ENCODE peak calls at places on chromosomes 1 and 21, in four cellular contexts. L is GM23248, R is neural progenitor cell, Q is fibroblast of lung. A is an unnamed sample.

GRCh38 chr1:184160236-184160635 is 108.7 kb downstream of the TSEN15 start:
- DNase-seq in L (peak), R (no peak), Q (peak), A (no peak)

GRCh38 chr1:228308628-228309547 is 97.7 kb downstream of the TRIM11 start:
- DNase-seq in L (no peak), R (no peak), Q (no peak), A (no peak)

GRCh38 chr21:32626633-32627196 is 14.5 kb upstream of the CFAP298 start:
- DNase-seq in L (peak), R (no peak), Q (peak), A (no peak)

GRCh38 chr21:17981060-17981459 is 161.9 kb upstream of the C21orf91 start:
- DNase-seq in L (no peak), R (no peak), Q (no peak), A (no peak)

GRCh38 chr1:232014941-232015340 is 388.4 kb downstream of the DISC1 start:
- DNase-seq in L (no peak), R (no peak), Q (no peak), A (no peak)

GRCh38 chr21:34734696-34735095 is 65.9 kb downstream of the CLIC6 start:
- DNase-seq in L (peak), R (no peak), Q (no peak), A (no peak)

GRCh38 chr1:183694035-183694434 is 40.9 kb upstream of the APOBEC4 start:
- DNase-seq in L (no peak), R (no peak), Q (no peak), A (no peak)

GRCh38 chr1:10415211-10415930 is 14.9 kb upstream of the CENPS start:
- DNase-seq in L (peak), R (no peak), Q (peak), A (no peak)

GRCh38 chr1:2611034-2611501 is 21.7 kb downstream of the MMEL1 start:
- DNase-seq in L (peak), R (peak), Q (peak), A (no peak)

GRCh38 chr1:234848972-234849641 is 239.1 kb upstream of the IRF2BP2 start:
- DNase-seq in L (peak), R (no peak), Q (peak), A (no peak)

GRCh38 chr1:65014321-65014720 is 48.0 kb upstream of the JAK1 start:
- DNase-seq in L (no peak), R (no peak), Q (no peak), A (no peak)

GRCh38 chr1:218582646-218583045 is 237.5 kb downstream of the TGFB2 start:
- DNase-seq in L (peak), R (no peak), Q (no peak), A (no peak)

GRCh38 chr1:14435368-14436023 is 163.0 kb upstream of the KAZN start:
- DNase-seq in L (no peak), R (peak), Q (no peak), A (no peak)

GRCh38 chr1:236468625-236469024 is 55.2 kb upstream of the LGALS8 start:
- DNase-seq in L (no peak), R (no peak), Q (no peak), A (no peak)

GRCh38 chr1:66598670-66599069 is 64.7 kb downstream of the SGIP1 start:
- DNase-seq in L (peak), R (no peak), Q (peak), A (no peak)

GRCh38 chr1:21941370-21941769 is 4.3 kb upstream of the HSPG2 start:
- DNase-seq in L (no peak), R (no peak), Q (no peak), A (no peak)

GRCh38 chr1:33042836-33043235 is 6.2 kb upstream of the AK2 start:
- DNase-seq in L (no peak), R (no peak), Q (no peak), A (no peak)

GRCh38 chr21:41953831-41954653 is at the start of gene C2CD2:
- DNase-seq in L (peak), R (peak), Q (peak), A (peak)

GRCh38 chr1:206672844-206673758 is 11.6 kb upstream of the MAPKAPK2 start:
- DNase-seq in L (no peak), R (no peak), Q (peak), A (no peak)

GRCh38 chr1:185720633-185721272 is 13.4 kb upstream of the HMCN1 start:
- DNase-seq in L (peak), R (peak), Q (peak), A (no peak)

GRCh38 chr21:31612889-31613785 is 46.4 kb upstream of the SOD1 start:
- DNase-seq in L (peak), R (peak), Q (no peak), A (no peak)
- H2AFZ ChIP-seq in L (no peak), R (no peak), Q (no peak), A (no peak)

DNA sequence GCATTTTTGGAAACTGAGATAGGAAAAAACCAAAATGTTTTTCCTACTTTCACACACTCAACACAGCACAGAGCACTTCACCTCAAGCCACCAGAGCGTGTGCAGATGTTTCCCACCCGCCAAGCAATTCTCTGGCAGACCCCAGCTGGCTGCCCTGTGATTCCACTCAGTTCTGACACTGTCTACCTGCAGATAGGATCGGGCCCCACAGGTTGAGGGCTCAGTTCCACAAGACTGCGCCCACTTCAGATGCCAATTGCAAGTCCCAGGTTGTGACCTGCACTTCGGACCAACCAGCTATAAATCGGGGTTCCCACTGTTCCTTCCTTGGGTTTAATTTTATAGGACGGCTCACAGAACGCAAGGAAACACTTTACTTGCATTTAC is 9.9 kb downstream of the KIAA1614 start:
- DNase-seq in L (no peak), R (no peak), Q (no peak), A (no peak)
- H3K9ac ChIP-seq in L (no peak), R (no peak), Q (no peak), A (no peak)

GRCh38 chr1:3688836-3689750 is 36.8 kb downstream of the TP73 start:
- DNase-seq in L (peak), R (no peak), Q (no peak), A (no peak)
- H2AFZ ChIP-seq in L (no peak), R (no peak), Q (no peak), A (no peak)

GRCh38 chr1:101161619-101162018 is 75.2 kb upstream of the S1PR1 start:
- DNase-seq in L (no peak), R (no peak), Q (no peak), A (no peak)
- H3K9ac ChIP-seq in L (no peak), R (no peak), Q (no peak), A (no peak)

DNA sequence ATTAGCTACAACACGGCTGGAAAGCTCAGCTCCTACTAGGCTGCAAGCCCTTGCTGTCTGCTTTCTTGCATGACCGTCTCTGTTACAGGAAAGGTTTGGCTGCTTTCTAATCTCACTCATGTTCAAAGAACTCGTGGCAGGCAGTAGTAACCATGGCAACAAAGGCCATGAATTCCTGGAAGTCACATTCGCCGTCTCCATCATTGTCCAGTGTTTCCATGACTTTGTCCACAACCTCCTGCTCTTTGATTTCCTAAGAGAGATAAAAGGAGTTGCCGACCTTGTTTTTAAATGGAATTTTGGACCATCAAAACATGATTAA is 5.7 kb downstream of the S100B start:
- DNase-seq in L (peak), R (peak), Q (peak), A (no peak)
- H2AFZ ChIP-seq in L (peak), R (no peak), Q (no peak), A (no peak)

GRCh38 chr1:93663191-93663614 is 18.4 kb downstream of the BCAR3 start:
- DNase-seq in L (no peak), R (no peak), Q (no peak), A (no peak)

GRCh38 chr1:93661829-93662474 is 19.7 kb downstream of the BCAR3 start:
- DNase-seq in L (peak), R (no peak), Q (peak), A (no peak)

GRCh38 chr1:93665015-93665414 is 16.6 kb downstream of the BCAR3 start:
- DNase-seq in L (no peak), R (no peak), Q (no peak), A (no peak)

GRCh38 chr1:93659805-93660479 is 21.7 kb downstream of the BCAR3 start:
- DNase-seq in L (peak), R (no peak), Q (peak), A (no peak)

DNA sequence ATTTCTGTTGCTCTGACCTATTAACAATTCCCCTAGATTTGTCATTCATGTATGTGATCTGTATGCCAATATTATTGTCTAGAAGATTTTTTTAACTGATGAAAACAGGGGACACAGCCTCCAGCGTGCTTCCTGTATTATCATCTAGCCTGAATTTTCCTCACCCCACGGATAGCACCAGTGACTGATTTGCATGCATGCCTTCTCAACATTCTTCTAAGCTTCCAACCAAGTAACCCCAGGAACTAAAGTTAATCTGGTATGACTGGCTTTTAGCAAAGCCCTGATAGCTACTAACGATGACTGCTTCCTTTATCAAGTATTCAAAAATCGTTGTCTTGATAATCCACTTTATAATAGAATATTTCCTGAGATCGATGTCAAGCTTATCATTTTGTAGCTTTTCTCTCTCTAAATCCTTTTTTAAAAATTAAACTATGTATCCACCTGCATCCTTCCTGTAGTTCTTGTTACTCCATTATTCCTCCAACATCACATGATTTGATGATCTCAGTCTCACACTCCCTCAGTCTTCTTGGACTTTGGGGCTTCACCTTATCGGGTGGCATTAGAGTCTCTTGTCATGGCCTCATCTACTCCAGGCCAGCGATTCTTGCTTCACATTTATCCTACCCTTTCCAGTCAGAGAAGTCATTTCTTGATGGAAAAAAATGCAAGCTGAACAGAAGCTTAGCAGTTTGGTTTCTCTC is 19.0 kb downstream of the BCAR3 start:
- DNase-seq in L (peak), R (no peak), Q (no peak), A (no peak)
- H3K9ac ChIP-seq in L (peak), R (no peak), Q (no peak), A (no peak)